ENCODE peak calls at places on chromosome 4, in five cellular contexts. B, J, M, E and F are unnamed samples.

GRCh38 chr4:57460967-57461366 is 350.8 kb upstream of the IGFBP7 start:
- DNase-seq in B (no peak), J (no peak), M (no peak), E (no peak), F (no peak)

GRCh38 chr4:24763631-24764302 is 31.6 kb upstream of the SOD3 start:
- DNase-seq in B (peak; percentile 98), J (no peak), M (no peak), E (no peak), F (no peak)

GRCh38 chr4:100017627-100018310 is 67.7 kb upstream of the H2AZ1 start:
- DNase-seq in B (peak; percentile 97), J (no peak), M (no peak), E (no peak), F (no peak)

GRCh38 chr4:71609159-71609558 is 174.7 kb downstream of the GC start:
- DNase-seq in B (peak; percentile 58), J (no peak), M (no peak), E (no peak), F (no peak)

GRCh38 chr4:126899382-126899801 is 733.4 kb upstream of the INTU start:
- DNase-seq in B (peak; percentile 68), J (peak; percentile 59), M (no peak), E (no peak), F (no peak)

GRCh38 chr4:165715989-165716388 is 157.0 kb upstream of the TLL1 start:
- DNase-seq in B (peak; percentile 29), J (no peak), M (no peak), E (no peak), F (no peak)

GRCh38 chr4:88211473-88212252 is 53.2 kb upstream of the ABCG2 start:
- DNase-seq in B (peak; percentile 34), J (peak; percentile 5), M (peak; percentile 56), E (no peak), F (peak; percentile 64)

GRCh38 chr4:186298034-186298647 is 32.2 kb downstream of the F11 start:
- DNase-seq in B (no peak), J (no peak), M (peak; percentile 24), E (no peak), F (peak; percentile 18)

GRCh38 chr4:134935320-134935719 is 733.7 kb upstream of the PABPC4L start:
- DNase-seq in B (peak; percentile 1), J (no peak), M (peak; percentile 24), E (no peak), F (peak; percentile 58)

GRCh38 chr4:123997116-123997515 is 600.5 kb downstream of the SPRY1 start:
- DNase-seq in B (no peak), J (no peak), M (no peak), E (no peak), F (no peak)
- TF ChIP-seq CTCF in B (no peak), J (no peak), M (no peak), E (no peak), F (no peak)

GRCh38 chr4:110508827-110509446 is 33.0 kb downstream of the ENPEP start:
- DNase-seq in B (peak; percentile 40), J (no peak), M (no peak), E (no peak), F (no peak)
- TF ChIP-seq CTCF in B (no peak), J (peak; percentile 44), M (peak; percentile 35), E (no peak), F (no peak)

GRCh38 chr4:39181520-39181904 is 817 bp upstream of the WDR19 start:
- DNase-seq in B (no peak), J (no peak), M (no peak), E (no peak), F (no peak)

GRCh38 chr4:39179681-39180080 is 2.6 kb upstream of the WDR19 start:
- DNase-seq in B (no peak), J (no peak), M (no peak), E (no peak), F (no peak)

GRCh38 chr4:39178706-39179105 is 3.6 kb upstream of the WDR19 start:
- DNase-seq in B (no peak), J (no peak), M (no peak), E (no peak), F (no peak)

GRCh38 chr4:39181905-39182638 is at the start of gene WDR19:
- DNase-seq in B (peak; percentile 98), J (peak; percentile 98), M (peak; percentile 97), E (peak; percentile 99), F (peak; percentile 97)
- TF ChIP-seq CTCF in B (peak; percentile 39), J (peak; percentile 61), M (peak; percentile 54), E (peak; percentile 30), F (peak; percentile 37)

GRCh38 chr4:140637836-140638235 is 69.1 kb upstream of the UCP1 start:
- DNase-seq in B (peak; percentile 36), J (no peak), M (no peak), E (no peak), F (peak; percentile 35)

GRCh38 chr4:140633154-140633553 is 64.4 kb upstream of the UCP1 start:
- DNase-seq in B (no peak), J (no peak), M (no peak), E (no peak), F (no peak)

GRCh38 chr4:140640150-140640748 is 71.5 kb upstream of the UCP1 start:
- DNase-seq in B (no peak), J (no peak), M (no peak), E (no peak), F (no peak)

GRCh38 chr4:140633951-140634350 is 65.2 kb upstream of the UCP1 start:
- DNase-seq in B (no peak), J (no peak), M (no peak), E (no peak), F (no peak)

DNA sequence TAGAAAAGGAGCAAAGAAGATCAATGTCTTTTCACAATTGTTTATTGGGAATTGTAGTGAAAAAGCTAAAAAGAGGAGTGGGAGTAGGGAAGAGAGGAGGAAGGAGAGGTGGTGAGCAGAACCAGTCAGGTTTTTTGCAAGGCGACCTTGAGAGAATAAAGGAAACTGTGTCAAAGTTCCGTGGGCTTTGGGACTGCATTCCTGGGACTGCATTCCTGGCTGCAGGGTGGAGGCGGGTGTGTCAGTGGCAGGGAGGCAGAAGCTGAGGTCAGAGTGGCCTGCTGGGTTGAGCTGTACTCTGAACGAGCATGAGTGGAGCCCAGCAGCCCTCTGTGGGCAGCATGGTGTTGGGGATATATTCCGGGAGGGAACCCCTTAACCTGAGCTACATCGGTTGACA is 66.8 kb upstream of the UCP1 start:
- DNase-seq in B (peak; percentile 46), J (no peak), M (peak; percentile 23), E (peak; percentile 65), F (no peak)
- TF ChIP-seq CTCF in B (peak; percentile 20), J (no peak), M (no peak), E (no peak), F (no peak)

GRCh38 chr4:1412376-1413220 is 6.4 kb upstream of the NKX1-1 start:
- DNase-seq in B (no peak), J (no peak), M (no peak), E (peak; percentile 30), F (no peak)

GRCh38 chr4:1410491-1411325 is 4.5 kb upstream of the NKX1-1 start:
- DNase-seq in B (no peak), J (no peak), M (peak; percentile 100), E (peak; percentile 80), F (peak; percentile 95)

GRCh38 chr4:1409806-1410425 is 3.7 kb upstream of the NKX1-1 start:
- DNase-seq in B (no peak), J (no peak), M (no peak), E (no peak), F (no peak)

GRCh38 chr4:1413221-1413663 is 7.0 kb upstream of the NKX1-1 start:
- DNase-seq in B (no peak), J (no peak), M (no peak), E (no peak), F (no peak)

GRCh38 chr4:1411436-1412375 is 5.5 kb upstream of the NKX1-1 start:
- DNase-seq in B (no peak), J (no peak), M (no peak), E (no peak), F (no peak)
- TF ChIP-seq CTCF in B (no peak), J (no peak), M (no peak), E (no peak), F (no peak)

DNA sequence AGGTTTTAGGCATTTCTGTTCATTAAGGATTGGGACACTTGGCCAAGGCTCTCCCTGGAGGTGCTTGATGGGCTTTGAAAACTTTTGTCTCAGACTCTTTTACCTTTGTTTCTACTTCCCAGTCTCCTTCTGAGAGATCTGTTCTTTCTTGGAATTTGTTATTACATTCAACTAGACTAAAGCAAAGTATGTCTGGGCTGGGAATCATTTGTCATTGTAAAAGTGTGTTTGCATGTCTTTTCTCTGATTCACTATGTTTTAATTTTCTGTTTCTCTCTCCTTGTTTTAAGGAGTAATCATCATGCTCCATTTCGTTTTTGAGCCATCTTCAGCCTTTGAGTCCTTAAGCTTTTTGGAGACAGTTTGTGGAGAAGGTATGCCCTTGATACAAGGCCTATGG is 12.2 kb upstream of the PGRMC2 start:
- DNase-seq in B (no peak), J (no peak), M (no peak), E (no peak), F (no peak)
- TF ChIP-seq CTCF in B (no peak), J (no peak), M (no peak), E (no peak), F (no peak)

DNA sequence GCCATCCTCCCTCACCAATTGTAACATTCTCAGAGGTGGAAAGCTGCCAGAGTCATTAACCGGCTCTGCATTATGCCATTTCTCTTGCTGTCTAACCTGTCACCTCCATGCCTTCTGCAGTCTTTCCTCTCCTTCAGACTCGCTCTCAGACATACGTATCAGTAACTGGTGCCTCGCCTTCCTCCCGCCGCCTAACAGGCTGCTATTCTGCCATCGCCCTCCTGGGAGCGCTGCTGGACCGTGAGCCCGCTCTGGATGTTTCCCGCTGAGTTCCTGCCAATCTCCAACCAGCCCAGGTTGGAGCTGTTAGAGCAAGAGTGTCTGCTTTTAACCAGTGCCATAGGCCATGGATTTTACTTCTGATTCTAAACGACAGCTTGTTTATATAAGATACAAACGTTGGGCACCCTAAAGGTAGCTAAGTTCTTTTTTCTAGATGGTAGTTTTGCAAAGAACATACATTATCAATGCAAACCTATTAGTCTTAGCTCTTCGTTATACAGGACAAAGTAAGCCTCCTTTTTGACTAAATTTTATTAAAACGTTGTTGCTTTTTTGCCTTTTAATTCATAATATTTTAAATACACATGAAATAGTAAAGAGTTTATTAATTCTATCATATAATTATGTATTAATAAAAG is 59.5 kb upstream of the NEIL3 start:
- DNase-seq in B (peak; percentile 47), J (no peak), M (peak; percentile 79), E (peak; percentile 75), F (peak; percentile 85)
- TF ChIP-seq CTCF in B (peak; percentile 97), J (peak; percentile 97), M (peak; percentile 97), E (peak; percentile 64), F (peak; percentile 70)

GRCh38 chr4:144209491-144209890 is 69.0 kb upstream of the GYPA start:
- DNase-seq in B (no peak), J (no peak), M (no peak), E (no peak), F (no peak)

GRCh38 chr4:144208074-144208473 is 67.6 kb upstream of the GYPA start:
- DNase-seq in B (no peak), J (no peak), M (no peak), E (no peak), F (no peak)

GRCh38 chr4:144202091-144202490 is 61.6 kb upstream of the GYPA start:
- DNase-seq in B (peak; percentile 81), J (no peak), M (no peak), E (no peak), F (no peak)

GRCh38 chr4:144204431-144204830 is 63.9 kb upstream of the GYPA start:
- DNase-seq in B (peak; percentile 15), J (no peak), M (no peak), E (no peak), F (no peak)
- TF ChIP-seq CTCF in B (no peak), J (no peak), M (no peak), E (no peak), F (no peak)